ENCODE peak calls at places on chromosome 21, in seven cellular contexts. W, P, Z, H, C, L and T are unnamed samples.

GRCh38 chr21:45019076-45019886 is 55.1 kb upstream of the ADARB1 start:
- DNase-seq in W (no peak), P (no peak), Z (no peak), H (peak; percentile 72), C (no peak), L (no peak), T (no peak)

GRCh38 chr21:39867198-39867650 is at the start of gene PCP4:
- DNase-seq in W (peak; percentile 33), P (peak; percentile 5), Z (peak; percentile 86), H (no peak), C (no peak), L (no peak), T (no peak)

GRCh38 chr21:33991091-33991490 is 75.5 kb upstream of the ATP5PO start:
- DNase-seq in W (no peak), P (no peak), Z (no peak), H (no peak), C (no peak), L (no peak), T (no peak)

GRCh38 chr21:29506947-29507346 is 208.2 kb downstream of the BACH1 start:
- DNase-seq in W (no peak), P (peak; percentile 10), Z (no peak), H (no peak), C (no peak), L (no peak), T (no peak)

GRCh38 chr21:37915941-37916794 is at the start of gene KCNJ6:
- DNase-seq in W (no peak), P (no peak), Z (no peak), H (no peak), C (peak; percentile 55), L (no peak), T (no peak)

GRCh38 chr21:42621828-42622199 is 31.6 kb upstream of the PDE9A start:
- DNase-seq in W (no peak), P (no peak), Z (peak; percentile 96), H (no peak), C (no peak), L (no peak), T (no peak)

GRCh38 chr21:38544681-38545080 is 46.4 kb upstream of the ERG start:
- DNase-seq in W (no peak), P (no peak), Z (no peak), H (no peak), C (peak; percentile 34), L (no peak), T (no peak)

GRCh38 chr21:41615613-41616012 is 107.7 kb upstream of the TMPRSS2 start:
- DNase-seq in W (no peak), P (peak; percentile 86), Z (no peak), H (no peak), C (peak; percentile 69), L (no peak), T (no peak)

GRCh38 chr21:26826801-26827200 is 18.4 kb downstream of the ADAMTS1 start:
- DNase-seq in W (no peak), P (no peak), Z (no peak), H (no peak), C (no peak), L (no peak), T (no peak)

GRCh38 chr21:45409466-45410150 is 4.6 kb downstream of the COL18A1 start:
- DNase-seq in W (no peak), P (no peak), Z (no peak), H (peak; percentile 68), C (no peak), L (no peak), T (no peak)

GRCh38 chr21:37757631-37758376 is 158.5 kb downstream of the KCNJ6 start:
- DNase-seq in W (no peak), P (no peak), Z (no peak), H (no peak), C (no peak), L (no peak), T (no peak)

GRCh38 chr21:32278068-32278467 is 781 bp downstream of the MIS18A start:
- DNase-seq in W (no peak), P (no peak), Z (no peak), H (no peak), C (peak; percentile 7), L (no peak), T (no peak)

GRCh38 chr21:22795644-22796043 is 1797.4 kb downstream of the NCAM2 start:
- DNase-seq in W (no peak), P (no peak), Z (no peak), H (no peak), C (no peak), L (no peak), T (no peak)

GRCh38 chr21:23968722-23969647 is 1638.3 kb downstream of the MRPL39 start:
- DNase-seq in W (peak; percentile 68), P (no peak), Z (peak; percentile 45), H (no peak), C (no peak), L (peak; percentile 69), T (peak; percentile 51)

GRCh38 chr21:14119038-14119437 is 91.7 kb downstream of the LIPI start:
- DNase-seq in W (no peak), P (no peak), Z (no peak), H (no peak), C (no peak), L (no peak), T (no peak)

GRCh38 chr21:38361324-38361723 is 104.5 kb downstream of the KCNJ15 start:
- DNase-seq in W (no peak), P (no peak), Z (no peak), H (no peak), C (no peak), L (no peak), T (no peak)

GRCh38 chr21:36246080-36246631 is 73.8 kb upstream of the MORC3 start:
- DNase-seq in W (no peak), P (no peak), Z (no peak), H (no peak), C (no peak), L (no peak), T (no peak)

GRCh38 chr21:45548711-45549491 is 6.7 kb upstream of the SLC19A1 start:
- DNase-seq in W (no peak), P (no peak), Z (no peak), H (no peak), C (no peak), L (no peak), T (no peak)

GRCh38 chr21:42666023-42666747 is 12.8 kb downstream of the PDE9A start:
- DNase-seq in W (peak; percentile 31), P (no peak), Z (no peak), H (no peak), C (no peak), L (no peak), T (no peak)

GRCh38 chr21:42862774-42863503 is 16.4 kb downstream of the WDR4 start:
- DNase-seq in W (no peak), P (no peak), Z (no peak), H (no peak), C (no peak), L (no peak), T (no peak)

GRCh38 chr21:41777934-41778815 is 11.3 kb upstream of the RIPK4 start:
- DNase-seq in W (no peak), P (peak; percentile 41), Z (peak; percentile 85), H (peak; percentile 92), C (peak; percentile 74), L (no peak), T (no peak)

GRCh38 chr21:39676054-39676771 is 63.5 kb downstream of the B3GALT5 start:
- DNase-seq in W (no peak), P (no peak), Z (peak; percentile 98), H (no peak), C (no peak), L (no peak), T (no peak)

GRCh38 chr21:38219049-38219628 is 37.7 kb upstream of the KCNJ15 start:
- DNase-seq in W (peak; percentile 73), P (no peak), Z (peak; percentile 66), H (peak; percentile 81), C (peak; percentile 80), L (peak; percentile 38), T (peak; percentile 51)

GRCh38 chr21:42745511-42746239 is 92.3 kb downstream of the PDE9A start:
- DNase-seq in W (no peak), P (no peak), Z (no peak), H (no peak), C (no peak), L (no peak), T (no peak)

GRCh38 chr21:28375708-28376385 is 616.8 kb downstream of the LTN1 start:
- DNase-seq in W (no peak), P (peak; percentile 58), Z (no peak), H (no peak), C (peak; percentile 9), L (no peak), T (no peak)

GRCh38 chr21:46326110-46326703 is 2.3 kb downstream of the PCNT start:
- DNase-seq in W (no peak), P (no peak), Z (no peak), H (no peak), C (no peak), L (no peak), T (no peak)